ENCODE peak calls at places on chromosomes 6 and 20, in nine cellular contexts. C is mesothelial cell of epicardium, I is nephron progenitor cell, S is progenitor cell of endocrine pancreas, O is psoas muscle, L is lower leg skin, M is fibroblast of mammary gland, H is fibroblast of lung, J is left lung. F is an unnamed sample.

GRCh38 chr6:167910007-167910406 is 83.3 kb downstream of the AFDN start:
- DNase-seq in H (no peak), C (no peak), L (no peak), S (no peak), M (no peak), O (no peak), I (no peak), J (no peak), F (no peak)

GRCh38 chr6:15243994-15244604 is 1.8 kb upstream of the JARID2 start:
- DNase-seq in J (no peak), S (no peak), I (no peak), C (peak), H (no peak), L (no peak), M (no peak), O (peak), F (no peak)

GRCh38 chr6:61809004-61809595 is 476.9 kb downstream of the KHDRBS2 start:
- DNase-seq in H (no peak), I (peak), M (peak), O (no peak), L (no peak), C (no peak), J (no peak), S (no peak), F (no peak)

GRCh38 chr6:73969982-73970960 is 274.3 kb downstream of the CD109 start:
- DNase-seq in H (peak), C (no peak), S (no peak), O (no peak), M (peak), L (no peak), J (no peak), I (peak), F (no peak)

GRCh38 chr6:81752969-81753708 is 658 bp upstream of the TENT5A start:
- DNase-seq in M (peak), C (peak), J (peak), L (peak), S (peak), O (peak), I (peak), H (peak), F (peak)

GRCh38 chr6:162123797-162124196 is 603.8 kb downstream of the PRKN start:
- DNase-seq in S (no peak), O (no peak), L (no peak), H (no peak), J (no peak), M (peak), C (no peak), I (no peak), F (no peak)

GRCh38 chr6:150416120-150416519 is 47.3 kb downstream of the IYD start:
- DNase-seq in C (no peak), H (no peak), I (no peak), J (no peak), S (no peak), M (no peak), L (no peak), O (no peak), F (no peak)

GRCh38 chr6:115618311-115618710 is 442.4 kb downstream of the FRK start:
- DNase-seq in L (no peak), C (no peak), I (no peak), M (peak), S (no peak), J (no peak), H (peak), O (no peak), F (no peak)

GRCh38 chr6:28922841-28923317 is 906 bp downstream of the TRIM27 start:
- DNase-seq in J (peak), C (no peak), L (peak), I (peak), S (peak), O (no peak), M (peak), H (peak), F (no peak)

GRCh38 chr20:957544-957943 is 41.4 kb upstream of the ANGPT4 start:
- DNase-seq in I (no peak), H (no peak), L (no peak), C (no peak), J (no peak), S (no peak), M (peak), O (peak), F (no peak)

GRCh38 chr6:159688977-159689376 is 4.1 kb downstream of the SOD2 start:
- DNase-seq in C (no peak), H (no peak), I (no peak), M (no peak), L (no peak), J (peak), O (no peak), S (no peak), F (no peak)

DNA sequence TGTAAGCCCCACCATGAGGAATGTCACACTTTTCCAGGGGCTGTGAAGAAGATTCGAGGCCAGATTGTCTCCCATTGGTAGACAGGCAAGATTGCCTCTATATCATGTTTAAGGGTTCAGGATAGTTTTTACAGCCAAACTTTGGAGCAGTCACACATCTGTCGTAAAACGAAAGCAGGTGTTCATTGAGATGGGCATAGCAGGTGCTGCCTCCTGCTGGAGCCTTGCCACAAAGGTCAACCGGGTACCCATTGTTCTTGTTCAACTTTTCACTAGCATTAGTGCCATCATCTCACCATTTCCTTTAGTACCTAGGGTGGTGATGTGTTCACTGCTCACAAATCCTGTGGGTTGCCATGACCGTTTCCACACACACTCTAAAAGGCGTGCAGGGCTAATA is 198.3 kb downstream of the HTR1B start:
- DNase-seq in L (no peak), I (no peak), S (no peak), O (no peak), C (no peak), M (no peak), H (no peak), J (no peak), F (no peak)
- TF ChIP-seq CTCF in L (no peak), I (no peak), S (no peak), O (no peak), C (no peak), M (no peak), H (no peak), J (no peak), F (no peak)

GRCh38 chr20:57079016-57080005 is 187.1 kb downstream of the BMP7 start:
- DNase-seq in J (no peak), S (no peak), H (peak), C (no peak), M (no peak), O (no peak), L (no peak), I (no peak), F (no peak)

GRCh38 chr20:57082546-57082945 is 183.9 kb downstream of the BMP7 start:
- DNase-seq in H (no peak), O (no peak), C (no peak), J (no peak), S (no peak), M (no peak), L (no peak), I (no peak), F (no peak)

GRCh38 chr20:57086066-57086465 is 180.4 kb downstream of the BMP7 start:
- DNase-seq in C (no peak), H (no peak), I (no peak), O (no peak), L (no peak), J (no peak), S (no peak), M (no peak), F (no peak)

GRCh38 chr20:57080796-57081195 is 185.6 kb downstream of the BMP7 start:
- DNase-seq in C (no peak), O (no peak), L (no peak), M (peak), S (no peak), H (peak), J (no peak), I (no peak), F (no peak)

GRCh38 chr20:57083072-57083471 is 183.4 kb downstream of the BMP7 start:
- DNase-seq in L (no peak), C (no peak), O (no peak), J (no peak), M (no peak), H (no peak), I (no peak), S (no peak), F (no peak)
- TF ChIP-seq CTCF in L (no peak), C (no peak), O (no peak), J (no peak), M (no peak), H (no peak), I (no peak), S (no peak), F (no peak)

GRCh38 chr6:156359912-156360311 is 417.3 kb upstream of the ARID1B start:
- DNase-seq in L (no peak), I (no peak), H (no peak), J (no peak), S (no peak), M (no peak), C (no peak), O (no peak), F (no peak)
- TF ChIP-seq CTCF in L (no peak), I (no peak), H (no peak), J (no peak), S (no peak), M (no peak), C (no peak), O (no peak), F (no peak)

DNA sequence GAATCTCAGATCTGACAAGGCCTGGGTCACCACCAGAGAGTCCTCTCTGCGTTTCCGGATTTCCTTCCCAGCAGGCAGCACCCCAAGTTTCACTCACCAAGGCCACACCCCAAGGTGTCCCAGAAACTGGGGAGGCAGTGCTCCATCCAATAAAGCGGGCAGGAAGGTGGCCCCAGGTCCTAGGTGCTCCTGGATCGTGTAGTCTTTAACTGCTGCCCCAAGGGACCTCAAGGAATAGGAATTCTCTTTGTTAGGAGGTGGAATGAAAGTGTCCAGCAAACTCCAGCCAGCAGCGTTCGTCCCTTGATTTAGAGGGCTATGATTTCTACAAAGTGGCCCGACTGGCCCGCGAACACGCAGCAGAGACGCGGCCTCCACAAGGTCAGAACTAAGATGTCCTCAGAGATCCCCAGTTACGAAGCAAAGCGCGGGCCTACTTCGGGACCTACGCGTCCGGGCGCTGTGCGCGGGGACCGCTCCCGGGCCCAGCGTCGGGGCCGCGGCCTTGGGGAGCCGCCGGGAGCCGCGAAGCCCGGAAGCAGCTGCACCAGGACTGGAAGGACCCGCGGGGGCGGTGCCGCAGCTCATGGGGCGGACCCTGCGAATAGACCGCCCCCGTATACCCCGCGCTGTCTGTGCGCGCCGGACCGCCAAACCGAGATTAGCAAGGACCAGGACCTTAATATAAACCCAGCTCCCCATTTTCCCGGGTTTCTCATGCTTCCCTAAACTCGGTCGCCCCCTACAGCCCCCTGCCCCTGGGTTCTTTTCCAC is at the start of gene C6orf47:
- DNase-seq in C (peak), M (peak), J (peak), H (peak), O (peak), I (peak), S (peak), L (peak), F (peak)
- TF ChIP-seq CTCF in C (no peak), M (no peak), J (no peak), H (no peak), O (no peak), I (no peak), S (no peak), L (no peak), F (no peak)

DNA sequence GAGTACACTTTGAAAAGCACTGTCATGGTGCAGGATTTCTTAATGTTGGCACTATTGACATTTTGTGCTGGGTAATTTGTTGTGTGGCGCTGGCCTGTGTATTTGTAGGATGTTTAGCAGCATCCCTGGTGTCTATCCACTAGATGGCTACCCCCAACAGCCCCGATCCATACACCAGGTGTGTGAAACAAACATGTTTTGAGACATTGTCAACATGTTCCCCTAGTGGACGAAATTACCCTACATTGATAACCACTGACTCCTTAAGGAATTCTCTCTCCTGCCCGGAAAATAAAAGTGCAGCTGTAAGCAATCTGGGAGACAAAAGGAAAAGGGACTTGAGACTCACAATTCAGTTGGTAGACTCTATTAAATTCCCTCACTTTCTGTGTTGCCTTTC is 52.6 kb upstream of the TMEM200A start:
- DNase-seq in M (no peak), C (no peak), H (no peak), L (no peak), O (no peak), I (no peak), S (no peak), J (no peak), F (no peak)
- TF ChIP-seq CTCF in M (no peak), C (no peak), H (no peak), L (no peak), O (no peak), I (no peak), S (peak), J (no peak), F (no peak)

GRCh38 chr6:7424967-7425807 is 35.6 kb downstream of the RIOK1 start:
- DNase-seq in M (peak), O (no peak), H (peak), J (no peak), S (no peak), I (no peak), L (no peak), C (no peak), F (no peak)
- TF ChIP-seq CTCF in M (peak), O (no peak), H (peak), J (peak), S (peak), I (peak), L (no peak), C (peak), F (no peak)

GRCh38 chr6:144912474-144912873 is 627.3 kb downstream of the UTRN start:
- DNase-seq in S (no peak), H (peak), M (peak), L (no peak), J (no peak), O (no peak), C (no peak), I (no peak), F (no peak)
- TF ChIP-seq CTCF in S (no peak), H (no peak), M (peak), L (no peak), J (no peak), O (no peak), C (no peak), I (no peak), F (no peak)